ENCODE peak calls at places on chromosomes 4 and X, in eight cellular contexts. Z is brain microvascular endothelial cell, R is sigmoid colon, C is GM12864, T is colonic mucosa, J is IMR-90, P is left ventricle myocardium inferior, G is GM23338. V is an unnamed sample.

GRCh38 chrX:33840176-33840575 is 291.9 kb downstream of the FAM47A start:
- DNase-seq in J (no peak), T (no peak), R (no peak), G (no peak), C (no peak), Z (no peak), P (no peak), V (no peak)

GRCh38 chr4:156695163-156695562 is 276.4 kb downstream of the PDGFC start:
- DNase-seq in C (no peak), J (no peak), P (no peak), G (no peak), Z (no peak), T (no peak), R (no peak), V (no peak)

GRCh38 chrX:97995834-97996233 is 1112.1 kb downstream of the RPA4 start:
- DNase-seq in Z (no peak), R (no peak), T (no peak), J (no peak), P (no peak), G (no peak), C (no peak), V (no peak)

GRCh38 chr4:123412700-123413512 is 16.3 kb downstream of the SPRY1 start:
- DNase-seq in P (no peak), C (no peak), T (no peak), G (no peak), Z (no peak), J (no peak), R (no peak), V (no peak)

GRCh38 chr4:106266201-106266600 is 49.8 kb downstream of the TBCK start:
- DNase-seq in R (no peak), Z (peak; percentile 59), T (no peak), C (peak; percentile 12), P (no peak), J (peak; percentile 68), G (peak; percentile 53), V (peak; percentile 68)

GRCh38 chr4:2085496-2085901 is 26.4 kb downstream of the NAT8L start:
- DNase-seq in T (peak; percentile 8), G (no peak), R (peak; percentile 54), J (no peak), C (no peak), P (no peak), Z (no peak), V (no peak)

GRCh38 chr4:146647615-146648383 is 9.1 kb downstream of the POU4F2 start:
- DNase-seq in T (no peak), C (no peak), R (no peak), P (no peak), J (no peak), Z (no peak), G (peak; percentile 61), V (no peak)

GRCh38 chr4:176066757-176067156 is 1.1 kb downstream of the WDR17 start:
- DNase-seq in C (no peak), J (no peak), G (no peak), P (no peak), Z (no peak), R (no peak), T (no peak), V (no peak)

GRCh38 chr4:47017494-47017893 is 13.9 kb upstream of the GABRB1 start:
- DNase-seq in C (no peak), Z (peak; percentile 28), G (no peak), R (no peak), T (no peak), J (peak; percentile 37), P (no peak), V (no peak)

GRCh38 chr4:65868096-65868824 is 198.0 kb upstream of the EPHA5 start:
- DNase-seq in G (no peak), Z (no peak), T (no peak), P (no peak), R (no peak), C (no peak), J (no peak), V (no peak)

GRCh38 chrX:48025561-48025960 is 18.8 kb downstream of the SPACA5 start:
- DNase-seq in P (no peak), R (no peak), J (peak; percentile 61), G (peak; percentile 79), C (no peak), Z (peak; percentile 54), T (peak; percentile 57), V (peak; percentile 35)

GRCh38 chrX:43822015-43822414 is 60.2 kb downstream of the MAOB start:
- DNase-seq in C (no peak), Z (no peak), J (peak; percentile 33), G (no peak), P (no peak), T (no peak), R (no peak), V (peak; percentile 12)
- H3K4me3 ChIP-seq in C (no peak overlapping the region), Z (no peak overlapping the region), J (no peak overlapping the region), G (no peak overlapping the region), P (no peak overlapping the region), T (no peak overlapping the region), R (no peak overlapping the region), V (no peak overlapping the region)

GRCh38 chrX:112148397-112148796 is 65.8 kb upstream of the TRPC5 start:
- DNase-seq in G (no peak), J (no peak), Z (no peak), P (no peak), T (no peak), C (no peak), R (no peak), V (no peak)

DNA sequence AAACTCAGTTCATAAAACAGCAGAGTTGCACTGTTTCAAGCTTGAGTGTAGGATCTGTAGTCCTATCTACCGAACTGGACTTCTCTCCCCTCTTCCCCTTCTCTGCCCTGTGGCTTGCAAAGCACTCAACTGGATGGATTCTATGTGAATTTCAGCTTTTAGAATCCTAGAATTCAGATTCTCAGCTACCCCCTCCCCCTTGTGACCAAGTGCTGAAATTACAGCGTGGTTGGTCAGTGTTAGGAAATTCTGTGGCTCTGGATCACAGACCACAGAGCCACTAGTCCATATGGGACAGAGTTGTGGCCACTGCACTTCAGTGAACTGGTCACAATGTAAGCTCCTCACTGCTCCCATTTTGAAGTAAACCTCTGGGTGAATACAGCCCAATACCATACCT is 64.6 kb upstream of the TRPC5 start:
- DNase-seq in P (no peak), C (no peak), R (no peak), T (no peak), G (peak; percentile 53), Z (no peak), J (peak; percentile 29), V (no peak)
- TF ChIP-seq CTCF in P (peak; percentile 42), C (peak; percentile 48), R (no peak), T (no peak), G (peak; percentile 60), Z (peak; percentile 48), J (peak; percentile 54), V (peak; percentile 55)

DNA sequence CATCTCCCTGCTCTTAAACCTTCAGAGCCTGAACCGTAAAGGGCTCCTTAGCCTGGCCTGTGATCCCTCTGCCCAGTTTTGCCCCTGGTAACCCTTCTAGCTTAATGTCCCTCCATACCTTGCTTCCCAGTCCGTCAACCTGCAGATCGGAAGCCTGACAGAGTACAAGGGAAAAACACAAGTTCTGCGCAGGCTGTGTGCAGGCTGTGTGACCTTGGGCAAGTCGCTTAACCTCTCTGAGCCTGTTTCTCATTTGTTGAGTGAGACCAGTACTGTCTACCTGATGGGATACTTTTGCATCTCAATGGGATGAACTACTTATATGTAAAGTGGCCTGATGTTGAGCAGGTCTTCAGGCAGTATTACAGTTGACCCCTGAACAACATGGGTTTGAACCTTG is 1.7 kb downstream of the NSDHL start:
- DNase-seq in J (no peak), P (no peak), C (no peak), R (no peak), T (no peak), G (no peak), Z (no peak), V (no peak)
- H3K4me3 ChIP-seq in J (no peak overlapping the region), P (peak overlapping the region; percentile 77), C (no peak overlapping the region), R (no peak overlapping the region), T (no peak overlapping the region), G (peak overlapping the region; percentile 75), Z (peak overlapping the region; percentile 79), V (no peak overlapping the region)

DNA sequence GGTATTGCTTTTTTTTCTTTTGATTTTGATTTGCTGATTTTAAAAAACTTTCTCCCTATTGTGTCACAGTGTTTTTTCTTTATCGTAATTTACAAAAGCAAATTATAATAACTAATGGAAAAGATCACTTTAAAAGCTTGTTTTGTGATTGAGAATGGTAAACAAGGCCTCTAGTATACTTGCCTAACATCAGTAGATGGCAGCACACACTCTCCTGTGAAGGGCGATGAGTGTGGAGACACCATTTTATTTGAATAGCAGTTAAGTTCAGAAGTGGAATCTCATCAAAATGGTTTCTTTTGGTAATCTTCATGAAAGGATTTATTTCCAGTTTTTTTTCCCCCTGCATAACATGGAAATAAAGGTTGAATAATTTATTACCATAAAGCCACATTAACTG is 72.3 kb downstream of the PAK3 start:
- DNase-seq in G (peak; percentile 43), T (no peak), C (no peak), J (peak; percentile 0), R (no peak), P (no peak), Z (no peak), V (peak; percentile 8)
- TF ChIP-seq CTCF in G (peak; percentile 75), T (no peak), C (no peak), J (no peak), R (no peak), P (peak; percentile 24), Z (peak; percentile 20), V (peak; percentile 36)

DNA sequence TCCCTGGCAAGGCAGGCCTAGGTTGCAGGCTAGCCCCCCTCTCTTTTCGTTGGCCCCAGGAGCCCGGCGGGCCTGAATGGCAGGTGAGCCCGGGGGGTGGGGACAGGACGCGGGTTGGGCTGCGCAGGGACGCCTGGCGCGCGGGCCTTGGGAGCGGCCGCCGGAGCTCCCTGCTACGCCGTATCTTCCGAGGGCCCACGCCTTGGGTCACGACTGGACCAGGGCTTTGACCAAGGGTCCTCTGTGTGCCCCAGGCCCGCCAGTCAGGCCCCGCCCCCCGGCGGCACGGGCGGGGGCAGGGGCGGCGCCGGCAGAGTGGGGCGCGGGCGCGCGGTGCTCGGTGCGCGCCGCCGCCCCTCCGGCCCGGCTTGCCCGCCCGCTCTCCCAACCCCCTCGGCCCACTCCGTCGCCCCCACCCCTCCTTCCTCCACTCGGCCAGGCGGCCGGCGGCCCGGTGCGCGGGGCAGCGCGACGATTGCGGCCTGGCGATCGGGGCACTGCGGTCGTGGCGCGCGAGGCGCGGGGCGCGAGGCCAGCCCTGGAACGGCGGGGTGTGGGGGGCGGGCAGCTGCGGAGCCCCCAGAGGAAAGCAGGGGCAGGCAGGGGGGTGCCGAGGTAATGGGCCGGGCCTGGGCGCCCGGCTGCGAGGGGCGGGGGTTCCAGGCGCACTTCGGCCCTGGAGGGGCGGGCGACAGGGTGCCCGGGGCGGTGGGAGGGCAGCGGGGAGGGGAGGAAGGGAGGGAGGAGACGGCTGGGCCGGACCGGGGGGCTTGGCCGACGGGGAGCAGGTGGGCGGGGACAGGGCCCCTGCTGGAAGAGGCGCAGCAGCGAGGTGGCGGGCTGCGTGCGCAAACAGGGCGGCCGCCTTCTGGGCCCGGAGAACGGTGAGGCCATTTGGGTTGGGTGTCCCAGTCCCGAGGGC is at the start of gene PRRG3:
- DNase-seq in R (no peak), T (no peak), C (no peak), J (no peak), G (peak; percentile 48), P (no peak), Z (no peak), V (no peak)
- H3K4me3 ChIP-seq in R (peak within 1 kb of the TSS; percentile 17), T (no peak within 1 kb of the TSS), C (no peak within 1 kb of the TSS), J (no peak within 1 kb of the TSS), G (peak within 1 kb of the TSS; percentile 53), P (peak within 1 kb of the TSS; percentile 56), Z (no peak within 1 kb of the TSS), V (no peak within 1 kb of the TSS)

GRCh38 chr4:38931125-38931524 is 63.5 kb downstream of the FAM114A1 start:
- DNase-seq in T (no peak), Z (no peak), J (no peak), R (no peak), G (no peak), P (no peak), C (no peak), V (no peak)
- TF ChIP-seq CTCF in T (no peak), Z (no peak), J (no peak), R (no peak), G (no peak), P (no peak), C (no peak), V (no peak)

V was measured in astrocyte of the cerebellum.